ENCODE peak calls at places on chromosomes 7 and 10, in four cellular contexts. One of them, this sample, is unnamed.

GRCh38 chr10:94199565-94199964 is 163.2 kb downstream of the NOC3L start:
- DNase-seq in HCT116: no peak
- DNase-seq in SK-N-SH: no peak
- DNase-seq in GM12878: no peak
- DNase-seq in this sample: no peak

GRCh38 chr7:2209146-2209960 is 23.4 kb downstream of the MAD1L1 start:
- DNase-seq in HCT116: no peak
- DNase-seq in SK-N-SH: peak; percentile 95
- DNase-seq in GM12878: peak; percentile 32
- DNase-seq in this sample: peak; percentile 89

GRCh38 chr10:97256356-97256755 is 36.1 kb downstream of the ARHGAP19 start:
- DNase-seq in HCT116: no peak
- DNase-seq in GM12878: no peak
- DNase-seq in SK-N-SH: no peak
- DNase-seq in this sample: no peak

GRCh38 chr7:142384508-142384922 is 126.7 kb upstream of the PRSS58 start:
- DNase-seq in GM12878: no peak
- DNase-seq in HCT116: no peak
- DNase-seq in SK-N-SH: no peak
- DNase-seq in this sample: no peak

GRCh38 chr7:101804087-101804631 is 13.3 kb upstream of the CUX1 start:
- DNase-seq in GM12878: no peak
- DNase-seq in SK-N-SH: no peak
- DNase-seq in HCT116: no peak
- DNase-seq in this sample: peak; percentile 83

GRCh38 chr10:132226586-132227405 is 40.0 kb downstream of the DPYSL4 start:
- DNase-seq in SK-N-SH: no peak
- DNase-seq in GM12878: no peak
- DNase-seq in HCT116: no peak
- DNase-seq in this sample: no peak

GRCh38 chr10:117373848-117374505 is 1.3 kb downstream of the PDZD8 start:
- DNase-seq in GM12878: no peak
- DNase-seq in SK-N-SH: peak; percentile 47
- DNase-seq in HCT116: no peak
- DNase-seq in this sample: peak; percentile 22

GRCh38 chr10:48463318-48464003 is 141.4 kb downstream of the ARHGAP22 start:
- DNase-seq in SK-N-SH: peak; percentile 61
- DNase-seq in HCT116: no peak
- DNase-seq in GM12878: no peak
- DNase-seq in this sample: no peak

GRCh38 chr7:92071032-92071431 is 63.2 kb downstream of the CYP51A1 start:
- DNase-seq in GM12878: no peak
- DNase-seq in SK-N-SH: no peak
- DNase-seq in HCT116: no peak
- DNase-seq in this sample: no peak

GRCh38 chr10:59362991-59363390 is 642 bp upstream of the FAM13C start:
- DNase-seq in SK-N-SH: peak; percentile 68
- DNase-seq in HCT116: no peak
- DNase-seq in GM12878: no peak
- DNase-seq in this sample: peak; percentile 81

GRCh38 chr7:47326220-47326619 is 255.7 kb downstream of the TNS3 start:
- DNase-seq in HCT116: no peak
- DNase-seq in SK-N-SH: no peak
- DNase-seq in GM12878: no peak
- DNase-seq in this sample: peak; percentile 40

GRCh38 chr7:26863504-26864308 is 684 bp downstream of the SKAP2 start:
- DNase-seq in SK-N-SH: no peak
- DNase-seq in HCT116: peak; percentile 18
- DNase-seq in GM12878: peak; percentile 37
- DNase-seq in this sample: peak; percentile 44

GRCh38 chr10:34800624-34801023 is 14.5 kb downstream of the PARD3 start:
- DNase-seq in HCT116: no peak
- DNase-seq in GM12878: no peak
- DNase-seq in SK-N-SH: no peak
- DNase-seq in this sample: no peak

GRCh38 chr7:31058122-31058521 is 6.0 kb downstream of the ADCYAP1R1 start:
- DNase-seq in HCT116: no peak
- DNase-seq in SK-N-SH: no peak
- DNase-seq in GM12878: no peak
- DNase-seq in this sample: no peak

GRCh38 chr7:45687721-45688120 is 113.6 kb downstream of the ADCY1 start:
- DNase-seq in GM12878: no peak
- DNase-seq in SK-N-SH: no peak
- DNase-seq in HCT116: no peak
- DNase-seq in this sample: no peak

GRCh38 chr7:102467581-102468415 is 3.0 kb downstream of the LRWD1 start:
- DNase-seq in SK-N-SH: no peak
- DNase-seq in HCT116: no peak
- DNase-seq in GM12878: no peak
- DNase-seq in this sample: no peak

GRCh38 chr10:60828489-60828852 is 50.2 kb downstream of the CDK1 start:
- DNase-seq in HCT116: no peak
- DNase-seq in GM12878: no peak
- DNase-seq in SK-N-SH: no peak
- DNase-seq in this sample: no peak

GRCh38 chr7:103524042-103524907 is 78.3 kb upstream of the SLC26A5 start:
- DNase-seq in SK-N-SH: peak; percentile 72
- DNase-seq in HCT116: peak; percentile 12
- DNase-seq in GM12878: no peak
- DNase-seq in this sample: peak; percentile 49

GRCh38 chr10:48406204-48406603 is 99.7 kb downstream of the MAPK8 start:
- DNase-seq in SK-N-SH: no peak
- DNase-seq in GM12878: no peak
- DNase-seq in HCT116: peak; percentile 24
- DNase-seq in this sample: no peak

GRCh38 chr7:116153050-116153449 is 57.3 kb upstream of the TES start:
- DNase-seq in HCT116: no peak
- DNase-seq in SK-N-SH: no peak
- DNase-seq in GM12878: no peak
- DNase-seq in this sample: no peak

GRCh38 chr7:116145245-116145852 is 65.0 kb upstream of the TES start:
- DNase-seq in GM12878: no peak
- DNase-seq in HCT116: no peak
- DNase-seq in SK-N-SH: no peak
- DNase-seq in this sample: no peak

GRCh38 chr7:116148108-116148507 is 62.2 kb upstream of the TES start:
- DNase-seq in GM12878: no peak
- DNase-seq in HCT116: no peak
- DNase-seq in SK-N-SH: no peak
- DNase-seq in this sample: no peak

GRCh38 chr7:116152276-116152675 is 58.1 kb upstream of the TES start:
- DNase-seq in HCT116: no peak
- DNase-seq in GM12878: no peak
- DNase-seq in SK-N-SH: no peak
- DNase-seq in this sample: peak; percentile 23

DNA sequence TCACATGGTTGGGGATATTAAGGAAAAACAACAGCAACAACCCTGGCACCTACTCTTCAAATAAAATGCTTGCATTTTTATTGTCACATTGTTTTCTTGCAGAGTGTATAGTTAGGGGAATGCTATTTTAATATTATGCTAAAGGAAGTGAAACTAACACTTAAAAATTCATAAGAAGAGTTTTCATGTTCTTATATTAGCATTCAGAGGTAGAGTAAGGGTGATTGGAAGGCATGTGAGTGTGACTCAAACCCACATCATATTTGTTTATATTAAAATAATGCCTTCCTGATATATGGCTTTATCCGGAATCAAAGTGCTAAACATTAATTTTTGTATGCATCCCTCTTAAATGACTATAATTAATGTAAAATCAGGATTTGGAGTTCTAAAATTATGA is 59.8 kb upstream of the TES start:
- DNase-seq in HCT116: no peak
- DNase-seq in SK-N-SH: no peak
- DNase-seq in GM12878: no peak
- DNase-seq in this sample: no peak
- TF ChIP-seq REST in HCT116: no peak
- TF ChIP-seq REST in SK-N-SH: no peak
- TF ChIP-seq REST in GM12878: no peak
- TF ChIP-seq REST in this sample: no peak

GRCh38 chr10:43260911-43261577 is 5.8 kb downstream of the RASGEF1A start:
- DNase-seq in GM12878: no peak
- DNase-seq in SK-N-SH: peak; percentile 57
- DNase-seq in HCT116: no peak
- DNase-seq in this sample: no peak
- H2AFZ ChIP-seq in GM12878: no peak overlapping the region
- H2AFZ ChIP-seq in SK-N-SH: no peak overlapping the region
- H2AFZ ChIP-seq in HCT116: no peak overlapping the region
- H2AFZ ChIP-seq in this sample: no peak overlapping the region

DNA sequence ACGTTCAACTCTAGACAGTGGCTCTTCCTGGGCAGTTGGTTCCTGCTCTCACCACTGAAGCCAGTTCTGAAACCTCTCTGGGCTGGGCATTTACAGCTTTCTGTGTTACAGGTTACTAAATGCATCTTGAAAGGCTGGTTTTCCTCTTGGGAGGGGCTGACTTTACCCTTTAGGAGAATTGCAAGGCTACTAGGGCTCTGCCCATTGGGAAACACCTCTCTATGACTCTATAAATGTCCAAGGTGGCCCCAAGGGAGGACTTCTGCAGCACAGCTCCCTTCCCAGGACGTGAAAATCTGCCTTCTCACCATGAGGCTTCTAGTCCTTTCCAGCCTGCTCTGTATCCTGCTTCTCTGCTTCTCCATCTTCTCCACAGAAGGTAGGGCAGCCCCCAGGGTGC is at the start of gene GPR15LG:
- DNase-seq in GM12878: no peak
- DNase-seq in HCT116: no peak
- DNase-seq in SK-N-SH: no peak
- DNase-seq in this sample: no peak
- TF ChIP-seq REST in GM12878: no peak
- TF ChIP-seq REST in HCT116: no peak
- TF ChIP-seq REST in SK-N-SH: no peak
- TF ChIP-seq REST in this sample: no peak

GRCh38 chr7:75878769-75879596 is at the start of gene RHBDD2:
- DNase-seq in GM12878: peak; percentile 59
- DNase-seq in SK-N-SH: peak; percentile 100
- DNase-seq in HCT116: peak; percentile 79
- DNase-seq in this sample: peak; percentile 94

GRCh38 chr7:75872073-75872782 is 6.6 kb upstream of the RHBDD2 start:
- DNase-seq in SK-N-SH: no peak
- DNase-seq in HCT116: no peak
- DNase-seq in GM12878: no peak
- DNase-seq in this sample: no peak

GRCh38 chr7:75878312-75878768 is 494 bp upstream of the RHBDD2 start:
- DNase-seq in HCT116: no peak
- DNase-seq in GM12878: no peak
- DNase-seq in SK-N-SH: peak; percentile 32
- DNase-seq in this sample: no peak

GRCh38 chr7:75876126-75876881 is 2.5 kb upstream of the RHBDD2 start:
- DNase-seq in GM12878: no peak
- DNase-seq in SK-N-SH: no peak
- DNase-seq in HCT116: no peak
- DNase-seq in this sample: no peak

GRCh38 chr7:75875113-75876080 is 3.4 kb upstream of the RHBDD2 start:
- DNase-seq in GM12878: no peak
- DNase-seq in SK-N-SH: no peak
- DNase-seq in HCT116: no peak
- DNase-seq in this sample: no peak
- H2AFZ ChIP-seq in GM12878: no peak overlapping the region
- H2AFZ ChIP-seq in SK-N-SH: no peak overlapping the region
- H2AFZ ChIP-seq in HCT116: peak overlapping the region; percentile 35
- H2AFZ ChIP-seq in this sample: peak overlapping the region; percentile 83

GRCh38 chr7:110853263-110853662 is 237.7 kb upstream of the LRRN3 start:
- DNase-seq in SK-N-SH: no peak
- DNase-seq in HCT116: no peak
- DNase-seq in GM12878: no peak
- DNase-seq in this sample: no peak
- TF ChIP-seq REST in SK-N-SH: no peak
- TF ChIP-seq REST in HCT116: no peak
- TF ChIP-seq REST in GM12878: no peak
- TF ChIP-seq REST in this sample: no peak

GRCh38 chr10:29761916-29762315 is 127.1 kb upstream of the SVIL start:
- DNase-seq in HCT116: peak; percentile 42
- DNase-seq in GM12878: no peak
- DNase-seq in SK-N-SH: no peak
- DNase-seq in this sample: no peak
- H2AFZ ChIP-seq in HCT116: no peak overlapping the region
- H2AFZ ChIP-seq in GM12878: no peak overlapping the region
- H2AFZ ChIP-seq in SK-N-SH: no peak overlapping the region
- H2AFZ ChIP-seq in this sample: peak overlapping the region; percentile 18

GRCh38 chr10:31032515-31033132 is 959 bp upstream of the ZNF438 start:
- DNase-seq in SK-N-SH: no peak
- DNase-seq in HCT116: no peak
- DNase-seq in GM12878: no peak
- DNase-seq in this sample: no peak

GRCh38 chr10:31031205-31031665 is 430 bp downstream of the ZNF438 start:
- DNase-seq in GM12878: peak; percentile 67
- DNase-seq in SK-N-SH: no peak
- DNase-seq in HCT116: no peak
- DNase-seq in this sample: no peak

GRCh38 chr10:31030800-31031199 is 865 bp downstream of the ZNF438 start:
- DNase-seq in HCT116: no peak
- DNase-seq in GM12878: no peak
- DNase-seq in SK-N-SH: no peak
- DNase-seq in this sample: no peak

GRCh38 chr10:31033166-31033565 is 1.5 kb upstream of the ZNF438 start:
- DNase-seq in GM12878: no peak
- DNase-seq in SK-N-SH: no peak
- DNase-seq in HCT116: no peak
- DNase-seq in this sample: no peak

DNA sequence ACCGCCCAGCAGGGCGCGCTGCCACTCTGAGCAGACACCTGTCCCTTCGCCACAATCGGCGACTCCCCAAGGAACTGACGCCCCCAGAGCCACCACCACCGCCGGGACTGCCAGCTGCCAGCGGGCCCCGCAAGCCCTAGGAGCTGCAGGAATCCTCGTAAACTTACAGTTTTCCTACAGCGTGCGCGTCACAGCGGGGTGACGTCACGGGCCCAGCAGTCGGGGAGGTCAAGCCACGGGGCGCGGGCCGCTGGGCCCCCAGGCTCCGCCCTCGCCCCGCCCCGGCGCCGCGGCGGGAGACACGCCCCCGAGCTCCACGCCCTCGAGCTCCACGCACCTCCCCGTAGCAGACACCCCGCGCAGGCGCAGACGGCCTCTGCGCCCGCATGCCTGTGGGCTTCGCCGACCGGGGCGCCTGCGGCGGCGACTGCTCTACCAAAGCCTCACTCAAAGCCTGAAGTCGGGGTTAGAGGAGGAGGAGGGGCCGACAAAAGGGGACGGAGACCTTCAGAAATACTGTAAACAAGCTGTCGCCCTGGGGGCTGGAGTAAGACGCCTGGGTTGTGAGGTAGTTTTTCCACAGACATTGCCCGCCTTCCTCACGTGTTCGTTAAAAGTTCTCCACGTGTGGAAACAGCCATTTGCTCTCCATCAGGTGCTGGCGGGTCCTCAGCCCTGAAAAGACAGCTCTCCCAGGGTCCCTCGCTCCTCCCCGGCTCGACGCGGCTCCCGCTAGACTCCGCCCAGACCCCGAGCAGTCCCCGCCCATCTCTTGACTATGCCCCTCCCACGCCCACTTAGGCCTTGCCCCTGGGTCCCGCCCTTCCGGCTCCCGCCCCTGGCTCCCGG is at the start of gene ZNF438:
- DNase-seq in HCT116: peak; percentile 80
- DNase-seq in GM12878: peak; percentile 73
- DNase-seq in SK-N-SH: peak; percentile 98
- DNase-seq in this sample: peak; percentile 97
- TF ChIP-seq REST in HCT116: no peak
- TF ChIP-seq REST in GM12878: no peak
- TF ChIP-seq REST in SK-N-SH: no peak
- TF ChIP-seq REST in this sample: no peak

GRCh38 chr10:75857896-75858295 is 426.5 kb downstream of the LRMDA start:
- DNase-seq in GM12878: no peak
- DNase-seq in HCT116: no peak
- DNase-seq in SK-N-SH: no peak
- DNase-seq in this sample: no peak
- H2AFZ ChIP-seq in GM12878: no peak overlapping the region
- H2AFZ ChIP-seq in HCT116: no peak overlapping the region
- H2AFZ ChIP-seq in SK-N-SH: no peak overlapping the region
- H2AFZ ChIP-seq in this sample: peak overlapping the region; percentile 88

This sample was measured in GM23338.